ENCODE peak calls at places on chromosomes 4 and X, in nine cellular contexts. U, F, J, Y, B, S, A, M and W are unnamed samples.

GRCh38 chrX:129737921-129738320 is 858 bp upstream of the XPNPEP2 start:
- DNase-seq in U (no peak), F (no peak), J (no peak), Y (no peak), B (no peak), S (peak), A (no peak), M (no peak), W (no peak)

GRCh38 chrX:151701071-151701470 is 5.8 kb downstream of the PRRG3 start:
- DNase-seq in U (no peak), F (no peak), J (no peak), Y (no peak), B (no peak), S (no peak), A (no peak), M (no peak), W (no peak)

GRCh38 chrX:150547511-150548115 is 20.8 kb upstream of the MTM1 start:
- DNase-seq in U (peak), F (peak), J (peak), Y (peak), B (peak), S (no peak), A (peak), M (no peak), W (peak)

GRCh38 chr4:23058113-23058512 is 365.4 kb downstream of the GBA3 start:
- DNase-seq in U (no peak), F (no peak), J (no peak), Y (no peak), B (no peak), S (no peak), A (no peak), M (no peak), W (no peak)

GRCh38 chr4:28926156-28926555 is 1794.0 kb upstream of the PCDH7 start:
- DNase-seq in U (no peak), F (no peak), J (no peak), Y (no peak), B (no peak), S (no peak), A (no peak), M (no peak), W (no peak)

GRCh38 chr4:143302526-143302925 is 34.1 kb upstream of the GAB1 start:
- DNase-seq in U (no peak), F (peak), J (no peak), Y (no peak), B (no peak), S (no peak), A (no peak), M (no peak), W (no peak)

GRCh38 chr4:118888666-118889312 is at the start of gene SYNPO2:
- DNase-seq in U (peak), F (peak), J (peak), Y (peak), B (peak), S (no peak), A (peak), M (peak), W (peak)

GRCh38 chrX:112941209-112941788 is 100.7 kb upstream of the AMOT start:
- DNase-seq in U (no peak), F (no peak), J (no peak), Y (no peak), B (no peak), S (no peak), A (no peak), M (no peak), W (peak)

GRCh38 chr4:126678608-126679007 is 954.1 kb upstream of the INTU start:
- DNase-seq in U (no peak), F (no peak), J (no peak), Y (no peak), B (no peak), S (no peak), A (no peak), M (no peak), W (no peak)

GRCh38 chrX:37921758-37922157 is 74.4 kb upstream of the DYNLT3 start:
- DNase-seq in U (no peak), F (no peak), J (no peak), Y (no peak), B (no peak), S (no peak), A (no peak), M (no peak), W (no peak)

GRCh38 chr4:123315617-123316016 is 81.0 kb upstream of the SPRY1 start:
- DNase-seq in U (no peak), F (no peak), J (no peak), Y (no peak), B (no peak), S (no peak), A (no peak), M (no peak), W (no peak)

GRCh38 chr4:101806914-101807313 is 16.4 kb downstream of the BANK1 start:
- DNase-seq in U (no peak), F (no peak), J (no peak), Y (no peak), B (no peak), S (no peak), A (no peak), M (no peak), W (peak)

GRCh38 chr4:139501117-139501516 is 47.2 kb downstream of the RAB33B start:
- DNase-seq in U (no peak), F (no peak), J (no peak), Y (no peak), B (no peak), S (no peak), A (no peak), M (no peak), W (no peak)

GRCh38 chrX:77788050-77788449 is 2.0 kb upstream of the ATRX start:
- DNase-seq in U (no peak), F (peak), J (no peak), Y (peak), B (no peak), S (no peak), A (no peak), M (no peak), W (no peak)

GRCh38 chr4:169203891-169204290 is 66.9 kb downstream of the SH3RF1 start:
- DNase-seq in U (no peak), F (no peak), J (no peak), Y (no peak), B (no peak), S (no peak), A (no peak), M (no peak), W (no peak)

GRCh38 chr4:8914461-8915171 is 43.0 kb upstream of the HMX1 start:
- DNase-seq in U (no peak), F (no peak), J (no peak), Y (no peak), B (no peak), S (no peak), A (peak), M (no peak), W (no peak)

GRCh38 chr4:105184316-105184988 is 37.8 kb downstream of the TET2 start:
- DNase-seq in U (no peak), F (no peak), J (no peak), Y (no peak), B (no peak), S (no peak), A (no peak), M (no peak), W (no peak)

GRCh38 chr4:41189669-41190068 is 24.7 kb downstream of the APBB2 start:
- DNase-seq in U (no peak), F (no peak), J (no peak), Y (no peak), B (no peak), S (no peak), A (no peak), M (no peak), W (no peak)

GRCh38 chrX:2224141-2224540 is 276.6 kb downstream of the DHRSX start:
- DNase-seq in U (no peak), F (no peak), J (no peak), Y (no peak), B (no peak), S (no peak), A (no peak), M (no peak), W (no peak)

GRCh38 chr4:182190306-182190705 is 52.9 kb upstream of the TENM3 start:
- DNase-seq in U (no peak), F (no peak), J (no peak), Y (no peak), B (no peak), S (no peak), A (no peak), M (no peak), W (peak)

GRCh38 chrX:132631579-132632232 is 142.9 kb upstream of the MBNL3 start:
- DNase-seq in U (peak), F (peak), J (no peak), Y (peak), B (no peak), S (peak), A (no peak), M (no peak), W (no peak)

GRCh38 chrX:153482376-153483015 is 12.1 kb upstream of the HAUS7 start:
- DNase-seq in U (no peak), F (no peak), J (no peak), Y (no peak), B (no peak), S (no peak), A (no peak), M (no peak), W (no peak)

GRCh38 chr4:74410272-74410671 is 34.7 kb upstream of the AREG start:
- DNase-seq in U (no peak), F (peak), J (no peak), Y (no peak), B (no peak), S (no peak), A (no peak), M (no peak), W (no peak)